ENCODE peak calls at places on chromosomes 13 and 19, in five cellular contexts. V is H1, K is A549, L is Peyer's patch, C is lower leg skin. P is an unnamed sample.

GRCh38 chr19:2540646-2541454 is 64.9 kb downstream of the GADD45B start:
- DNase-seq in V (peak), K (peak), C (peak), L (peak), P (no peak)

GRCh38 chr19:55086730-55087541 is 11.3 kb downstream of the EPS8L1 start:
- DNase-seq in V (peak), C (peak), K (no peak), L (peak), P (peak)

GRCh38 chr13:47420568-47420967 is 523.7 kb upstream of the HTR2A start:
- DNase-seq in L (no peak), K (no peak), V (no peak), C (no peak), P (no peak)

GRCh38 chr13:56988543-56988942 is 152.2 kb upstream of the PRR20A start:
- DNase-seq in L (no peak), K (no peak), C (no peak), V (no peak), P (no peak)

GRCh38 chr19:33206261-33207039 is 12.3 kb downstream of the LRP3 start:
- DNase-seq in C (no peak), V (no peak), L (no peak), K (no peak), P (no peak)

GRCh38 chr19:16896098-16896912 is 7.5 kb downstream of the F2RL3 start:
- DNase-seq in V (peak), C (no peak), K (no peak), L (no peak), P (peak)

GRCh38 chr19:33878912-33879810 is 82.5 kb downstream of the KCTD15 start:
- DNase-seq in C (no peak), K (no peak), L (no peak), V (no peak), P (no peak)

GRCh38 chr19:664913-665443 is 2.0 kb upstream of the RNF126 start:
- DNase-seq in K (peak), V (peak), L (peak), C (peak), P (peak)

GRCh38 chr13:75485286-75486062 is 3.5 kb upstream of the TBC1D4 start:
- DNase-seq in C (no peak), V (no peak), K (peak), L (no peak), P (no peak)

GRCh38 chr19:40223135-40223822 is 3.2 kb downstream of the CCNP start:
- DNase-seq in C (no peak), L (peak), K (no peak), V (peak), P (no peak)

GRCh38 chr13:44022196-44022595 is 142.5 kb downstream of the LACC1 start:
- DNase-seq in C (no peak), K (no peak), V (no peak), L (no peak), P (no peak)

GRCh38 chr13:92843549-92843948 is 383.1 kb upstream of the GPC6 start:
- DNase-seq in V (no peak), L (no peak), K (no peak), C (no peak), P (no peak)

GRCh38 chr13:51324714-51325440 is 14.6 kb upstream of the SERPINE3 start:
- DNase-seq in K (no peak), V (no peak), C (no peak), L (no peak), P (no peak)

GRCh38 chr13:25422153-25422552 is 50.4 kb downstream of the ATP8A2 start:
- DNase-seq in V (no peak), C (no peak), L (no peak), K (no peak), P (no peak)

GRCh38 chr19:16850133-16850532 is 20.9 kb downstream of the SIN3B start:
- DNase-seq in V (no peak), L (no peak), C (no peak), K (no peak), P (no peak)

GRCh38 chr19:50333235-50333736 is 4.1 kb upstream of the KCNC3 start:
- DNase-seq in V (peak), C (peak), L (peak), K (peak), P (peak)

GRCh38 chr19:50334741-50335421 is 5.7 kb upstream of the KCNC3 start:
- DNase-seq in K (no peak), V (no peak), C (no peak), L (peak), P (no peak)

GRCh38 chr19:50332014-50332263 is 2.8 kb upstream of the KCNC3 start:
- DNase-seq in C (no peak), K (no peak), L (no peak), V (no peak), P (no peak)

GRCh38 chr19:50332264-50333038 is 3.3 kb upstream of the KCNC3 start:
- DNase-seq in L (no peak), C (no peak), K (no peak), V (peak), P (no peak)

DNA sequence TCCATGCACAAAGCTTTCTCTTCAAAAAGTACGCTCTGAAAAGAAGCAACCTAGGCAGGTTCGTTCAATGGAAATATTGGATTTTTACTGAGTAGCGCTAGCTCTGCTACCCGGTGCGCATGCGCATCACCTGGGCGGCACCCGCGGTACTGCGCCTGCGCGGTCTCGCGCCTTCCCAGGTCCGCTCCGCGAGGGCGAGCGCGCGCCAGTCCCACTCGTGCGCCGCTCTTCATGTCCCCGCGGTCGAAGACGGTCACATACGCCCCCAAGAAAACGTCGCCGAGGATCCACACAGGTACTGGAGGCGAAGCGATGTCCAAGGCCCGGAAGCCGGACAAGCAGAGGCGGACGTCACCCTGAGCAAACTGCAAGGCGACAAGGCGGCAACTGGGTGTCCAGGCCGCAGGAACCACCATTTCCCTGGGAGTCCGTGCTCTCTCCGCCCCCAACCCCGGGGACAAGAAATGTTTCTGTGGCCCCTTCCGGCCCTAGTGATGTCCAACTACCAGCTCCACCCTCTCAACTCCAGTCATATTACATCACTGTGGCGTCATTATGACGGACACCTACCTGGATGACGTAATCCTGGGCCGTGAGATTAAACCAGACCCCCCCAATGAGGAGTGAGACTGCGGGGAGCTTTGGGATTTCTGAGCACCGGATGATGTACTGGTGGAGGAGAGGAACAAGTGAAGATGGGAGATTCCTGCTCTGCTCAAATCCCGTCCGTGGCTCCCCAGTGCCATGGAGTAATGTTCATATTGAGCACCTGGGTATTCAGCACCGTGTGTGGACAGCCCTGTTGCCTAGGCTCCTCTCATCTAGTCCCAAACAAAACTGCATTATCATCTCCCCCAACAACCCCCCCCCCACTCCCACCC is 4.8 kb upstream of the KCNC3 start:
- DNase-seq in V (peak), C (peak), K (peak), L (peak), P (peak)
- TF ChIP-seq POLR2A in V (peak), C (no peak), K (peak), L (peak), P (peak)

GRCh38 chr13:46150134-46150693 is 31.8 kb downstream of the LCP1 start:
- DNase-seq in V (no peak), K (no peak), C (no peak), L (no peak), P (no peak)

GRCh38 chr13:46143239-46143701 is 38.4 kb upstream of the CPB2 start:
- DNase-seq in L (no peak), K (no peak), V (no peak), C (no peak), P (no peak)

GRCh38 chr13:46145950-46146349 is 36.0 kb downstream of the LCP1 start:
- DNase-seq in K (no peak), C (no peak), V (no peak), L (no peak), P (no peak)

GRCh38 chr13:46149272-46150133 is 32.5 kb downstream of the LCP1 start:
- DNase-seq in K (no peak), C (no peak), V (no peak), L (no peak), P (no peak)

GRCh38 chr13:46146898-46147297 is 35.1 kb downstream of the LCP1 start:
- DNase-seq in C (no peak), V (no peak), K (no peak), L (no peak), P (no peak)
- TF ChIP-seq POLR2A in C (no peak), V (no peak), K (no peak), L (no peak), P (no peak)

GRCh38 chr13:99285432-99286182 is 21.6 kb downstream of the GPR183 start:
- DNase-seq in V (no peak), C (no peak), L (no peak), K (no peak), P (no peak)
- TF ChIP-seq POLR2A in V (no peak), C (no peak), L (no peak), K (no peak), P (no peak)

GRCh38 chr19:35267818-35268545 is 780 bp upstream of the USF2 start:
- DNase-seq in K (peak), V (peak), C (peak), L (peak), P (peak)
- TF ChIP-seq POLR2A in K (peak), V (peak), C (no peak), L (peak), P (peak)

GRCh38 chr19:5153601-5154128 is 184.8 kb downstream of the KDM4B start:
- DNase-seq in C (peak), L (no peak), K (no peak), V (no peak), P (no peak)
- TF ChIP-seq POLR2A in C (no peak), L (no peak), K (no peak), V (no peak), P (no peak)

P was measured in erythroblast.